ENCODE peak calls at places on chromosomes 12 and 14, in eight cellular contexts. G is CD4-positive, CD25-positive, alpha-beta regulatory T cell; M is K562; E is IMR-90; U is sigmoid colon; L is heart left ventricle; J is A549; V is left ventricle myocardium inferior. Q is an unnamed sample.

GRCh38 chr14:75198291-75198933 is 22.0 kb upstream of the TMED10 start:
- DNase-seq in G (no peak), M (no peak), E (no peak), U (no peak), L (peak; percentile 74), J (no peak), V (peak; percentile 56), Q (no peak)

GRCh38 chr12:57712671-57713070 is 18.7 kb downstream of the OS9 start:
- DNase-seq in G (no peak), M (no peak), E (no peak), U (no peak), L (no peak), J (no peak), V (no peak), Q (no peak)

GRCh38 chr12:89392401-89392800 is 40.1 kb upstream of the DUSP6 start:
- DNase-seq in G (no peak), M (no peak), E (no peak), U (no peak), L (no peak), J (no peak), V (no peak), Q (no peak)

GRCh38 chr12:56877195-56878009 is 56.8 kb downstream of the SDR9C7 start:
- DNase-seq in G (no peak), M (no peak), E (no peak), U (no peak), L (no peak), J (no peak), V (no peak), Q (no peak)

GRCh38 chr12:19778111-19778688 is 338.9 kb downstream of the AEBP2 start:
- DNase-seq in G (no peak), M (no peak), E (peak; percentile 56), U (no peak), L (no peak), J (no peak), V (no peak), Q (no peak)

GRCh38 chr12:98344630-98345029 is 170.8 kb upstream of the TMPO start:
- DNase-seq in G (no peak), M (no peak), E (no peak), U (no peak), L (no peak), J (no peak), V (no peak), Q (no peak)

GRCh38 chr12:128914908-128915563 is 61.8 kb downstream of the GLT1D1 start:
- DNase-seq in G (no peak), M (no peak), E (no peak), U (no peak), L (no peak), J (no peak), V (no peak), Q (no peak)

GRCh38 chr14:95204705-95205104 is 47.4 kb upstream of the DICER1 start:
- DNase-seq in G (no peak), M (no peak), E (no peak), U (peak; percentile 6), L (no peak), J (no peak), V (no peak), Q (no peak)

GRCh38 chr14:50303744-50304471 is 8.1 kb downstream of the L2HGDH start:
- DNase-seq in G (no peak), M (no peak), E (peak; percentile 28), U (no peak), L (no peak), J (no peak), V (peak; percentile 17), Q (no peak)

GRCh38 chr12:120230326-120230973 is 29.5 kb upstream of the RPLP0 start:
- DNase-seq in G (no peak), M (peak; percentile 85), E (peak; percentile 98), U (peak; percentile 91), L (peak; percentile 52), J (peak; percentile 97), V (peak; percentile 74), Q (peak; percentile 94)

GRCh38 chr12:128637616-128638606 is 185.8 kb downstream of the SLC15A4 start:
- DNase-seq in G (no peak), M (no peak), E (no peak), U (no peak), L (no peak), J (no peak), V (no peak), Q (no peak)

GRCh38 chr12:96091833-96092232 is 56.4 kb upstream of the LTA4H start:
- DNase-seq in G (no peak), M (no peak), E (no peak), U (no peak), L (no peak), J (peak; percentile 44), V (no peak), Q (no peak)

GRCh38 chr12:130835436-130835835 is 3.6 kb downstream of the STX2 start:
- DNase-seq in G (no peak), M (no peak), E (no peak), U (no peak), L (no peak), J (no peak), V (no peak), Q (no peak)

GRCh38 chr14:105636935-105637334 is 110.6 kb downstream of the TMEM121 start:
- DNase-seq in G (no peak), M (no peak), E (no peak), U (no peak), L (no peak), J (no peak), V (no peak), Q (no peak)

GRCh38 chr14:105627701-105628100 is 101.3 kb downstream of the TMEM121 start:
- DNase-seq in G (no peak), M (no peak), E (no peak), U (no peak), L (no peak), J (no peak), V (no peak), Q (no peak)

GRCh38 chr14:105629886-105630215 is 103.5 kb downstream of the TMEM121 start:
- DNase-seq in G (no peak), M (no peak), E (no peak), U (no peak), L (no peak), J (no peak), V (no peak), Q (no peak)

GRCh38 chr14:105635560-105635959 is 109.2 kb downstream of the TMEM121 start:
- DNase-seq in G (no peak), M (no peak), E (no peak), U (no peak), L (no peak), J (no peak), V (no peak), Q (no peak)

GRCh38 chr14:105632010-105632409 is 105.6 kb downstream of the TMEM121 start:
- DNase-seq in G (no peak), M (no peak), E (no peak), U (no peak), L (no peak), J (no peak), V (no peak), Q (no peak)
- H3K9me3 ChIP-seq in G (no peaks in the 10 kb centered on the region), M (no peaks in the 10 kb centered on the region), E (peaks cover 12% of the 10 kb centered on the region), U (no peaks in the 10 kb centered on the region), L (no peaks in the 10 kb centered on the region), J (peaks cover 5% of the 10 kb centered on the region), V (peaks cover 19% of the 10 kb centered on the region), Q (peaks cover 69% of the 10 kb centered on the region)

GRCh38 chr14:24369463-24369862 is 1.5 kb downstream of the NFATC4 start:
- DNase-seq in G (no peak), M (no peak), E (no peak), U (no peak), L (peak; percentile 52), J (no peak), V (no peak), Q (no peak)
- H3K4me3 ChIP-seq in G (no peak overlapping the region), M (no peak overlapping the region), E (peak overlapping the region; percentile 86), U (peak overlapping the region; percentile 90), L (peak overlapping the region; percentile 57), J (no peak overlapping the region), V (peak overlapping the region; percentile 70), Q (peak overlapping the region; percentile 90)

GRCh38 chr12:31915442-31915841 is 43.8 kb upstream of the RESF1 start:
- DNase-seq in G (no peak), M (no peak), E (no peak), U (no peak), L (no peak), J (no peak), V (no peak), Q (no peak)

GRCh38 chr12:31914927-31915326 is 44.3 kb upstream of the RESF1 start:
- DNase-seq in G (no peak), M (no peak), E (no peak), U (no peak), L (no peak), J (no peak), V (no peak), Q (no peak)
- H3K9me3 ChIP-seq in G (peaks cover 3% of the 10 kb centered on the region), M (peaks cover 1% of the 10 kb centered on the region), E (peaks cover 2% of the 10 kb centered on the region), U (peaks cover 15% of the 10 kb centered on the region), L (no peaks in the 10 kb centered on the region), J (peaks cover 5% of the 10 kb centered on the region), V (peaks cover 21% of the 10 kb centered on the region), Q (no peaks in the 10 kb centered on the region)

DNA sequence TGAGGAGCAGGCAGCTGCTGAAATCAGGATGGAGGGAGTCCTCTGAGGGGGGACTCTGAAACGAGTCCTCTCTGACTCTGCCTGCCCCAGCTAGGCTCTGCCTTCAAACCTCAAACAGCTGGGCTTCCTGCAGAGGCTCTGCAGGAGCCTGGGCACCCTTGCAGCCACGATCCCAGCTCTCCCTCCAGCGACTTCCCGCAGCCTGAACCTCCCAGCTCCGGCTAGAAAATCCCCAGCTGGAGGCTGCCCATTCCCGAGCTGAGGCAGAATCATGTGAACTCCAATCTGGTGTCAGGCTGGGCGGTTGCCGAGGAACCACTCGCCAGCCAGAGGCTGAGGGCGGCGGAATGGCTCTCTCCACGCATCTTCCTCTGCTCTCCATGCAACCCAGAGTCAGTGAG is at the start of gene GPR68:
- DNase-seq in G (peak; percentile 29), M (no peak), E (peak; percentile 73), U (peak; percentile 84), L (peak; percentile 81), J (no peak), V (peak; percentile 58), Q (peak; percentile 46)
- H3K4me3 ChIP-seq in G (peak within 1 kb of the TSS; percentile 92), M (no peak within 1 kb of the TSS), E (no peak within 1 kb of the TSS), U (no peak within 1 kb of the TSS), L (no peak within 1 kb of the TSS), J (no peak within 1 kb of the TSS), V (peak within 1 kb of the TSS; percentile 27), Q (peak within 1 kb of the TSS; percentile 31)

DNA sequence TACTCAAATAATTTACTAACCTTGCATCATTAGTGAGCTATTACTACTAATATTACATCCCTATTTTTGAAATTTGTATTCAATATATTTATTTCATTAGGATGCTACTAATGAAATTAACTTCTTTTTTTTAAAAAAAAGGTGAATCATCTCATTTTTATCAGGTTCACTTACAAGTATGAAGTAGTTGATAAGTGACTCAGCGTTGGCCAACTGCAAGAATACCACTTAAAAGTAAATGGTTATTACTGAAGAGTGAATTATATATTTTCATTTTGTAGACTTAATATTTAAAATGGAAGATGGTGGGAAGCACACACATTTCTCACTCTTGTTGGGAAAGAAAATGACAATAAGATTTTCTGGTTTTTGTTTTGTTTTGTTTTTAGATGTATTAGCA is 19.6 kb downstream of the OR4N2 start:
- DNase-seq in G (no peak), M (no peak), E (no peak), U (no peak), L (no peak), J (no peak), V (no peak), Q (no peak)
- H3K9me3 ChIP-seq in G (no peaks in the 10 kb centered on the region), M (no peaks in the 10 kb centered on the region), E (peaks cover 14% of the 10 kb centered on the region), U (peaks cover 3% of the 10 kb centered on the region), L (no peaks in the 10 kb centered on the region), J (no peaks in the 10 kb centered on the region), V (peaks cover 28% of the 10 kb centered on the region), Q (peaks cover 18% of the 10 kb centered on the region)